ENCODE peak calls at places on chromosome 10, in six cellular contexts. U is CD8-positive, alpha-beta T cell; N is aorta; X is OCI-LY7; E is upper lobe of left lung; M is PC-3. C is an unnamed sample.

GRCh38 chr10:7475046-7475860 is 64.4 kb upstream of the SFMBT2 start:
- DNase-seq in U (no peak), N (no peak), X (no peak), E (no peak), M (no peak), C (no peak)

GRCh38 chr10:72315054-72315453 is 39.7 kb downstream of the DNAJB12 start:
- DNase-seq in U (no peak), N (no peak), X (no peak), E (no peak), M (no peak), C (no peak)

GRCh38 chr10:91758303-91759146 is 39.7 kb upstream of the TNKS2 start:
- DNase-seq in U (no peak), N (no peak), X (peak; percentile 72), E (no peak), M (peak; percentile 75), C (no peak)

GRCh38 chr10:14325325-14325955 is 5.3 kb downstream of the FRMD4A start:
- DNase-seq in U (peak; percentile 24), N (peak; percentile 80), X (peak; percentile 46), E (peak; percentile 44), M (peak; percentile 58), C (peak; percentile 9)

GRCh38 chr10:102643346-102644065 is 773 bp upstream of the TRIM8 start:
- DNase-seq in U (no peak), N (peak; percentile 86), X (peak; percentile 70), E (peak; percentile 60), M (peak; percentile 57), C (peak; percentile 31)

GRCh38 chr10:58741673-58742072 is 229.0 kb downstream of the BICC1 start:
- DNase-seq in U (no peak), N (no peak), X (no peak), E (no peak), M (no peak), C (no peak)

GRCh38 chr10:4391683-4392082 is 434.3 kb upstream of the AKR1E2 start:
- DNase-seq in U (no peak), N (no peak), X (peak; percentile 1), E (no peak), M (peak; percentile 10), C (no peak)

GRCh38 chr10:46050956-46051355 is 4.9 kb upstream of the MSMB start:
- DNase-seq in U (no peak), N (no peak), X (no peak), E (no peak), M (no peak), C (no peak)

GRCh38 chr10:101133489-101134298 is 2.6 kb downstream of the TLX1 start:
- DNase-seq in U (no peak), N (no peak), X (no peak), E (no peak), M (no peak), C (no peak)

GRCh38 chr10:92920866-92921265 is 72.5 kb downstream of the EXOC6 start:
- DNase-seq in U (no peak), N (no peak), X (no peak), E (no peak), M (no peak), C (no peak)

GRCh38 chr10:92923416-92923815 is 75.1 kb downstream of the EXOC6 start:
- DNase-seq in U (no peak), N (no peak), X (no peak), E (no peak), M (no peak), C (no peak)
- H3K27ac ChIP-seq in U (no peak overlapping the region), N (no peak overlapping the region), X (no peak overlapping the region), E (no peak overlapping the region), M (no peak overlapping the region), C (no peak overlapping the region)

DNA sequence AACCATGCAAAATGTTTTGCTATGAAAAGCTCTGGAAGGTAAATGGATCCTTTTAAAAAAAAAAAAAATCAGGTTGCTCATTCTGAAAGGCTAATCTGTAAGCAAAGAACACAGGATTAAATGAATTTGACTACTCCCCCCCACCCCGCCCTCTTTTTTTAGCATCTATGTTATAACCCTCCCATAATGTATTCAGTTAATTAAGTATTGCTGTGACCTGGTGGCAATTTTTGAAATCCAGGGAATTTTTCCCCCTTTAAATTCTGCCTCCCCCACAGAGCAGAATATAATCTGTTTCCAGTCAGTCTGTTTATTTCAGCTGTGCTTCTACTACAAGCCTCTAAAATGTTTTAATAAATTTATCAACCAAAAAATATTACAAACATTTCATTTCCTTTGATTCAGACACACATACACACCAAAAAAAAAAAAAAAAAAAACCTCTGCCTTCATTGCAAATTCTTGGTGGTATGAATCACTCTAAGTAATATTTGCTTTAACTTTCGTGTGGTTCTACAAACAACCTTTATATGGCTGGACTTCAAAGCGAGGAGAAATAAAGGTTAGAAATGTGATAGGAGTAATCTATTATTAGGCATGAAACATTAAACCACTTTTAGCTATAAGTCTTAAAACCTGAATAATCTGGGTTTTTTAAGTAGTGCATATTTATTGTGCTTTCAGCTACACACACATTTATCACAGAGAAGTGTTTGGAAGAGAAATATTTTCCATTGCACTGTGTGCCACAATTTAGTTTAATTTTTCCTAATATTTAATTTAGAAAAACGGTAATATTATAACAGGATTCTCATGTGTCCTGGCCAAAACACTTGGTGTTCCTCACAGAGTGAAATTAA is 64.4 kb upstream of the ARID5B start:
- DNase-seq in U (no peak), N (no peak), X (no peak), E (no peak), M (peak; percentile 100), C (no peak)
- H3K4me3 ChIP-seq in U (no peak overlapping the region), N (no peak overlapping the region), X (no peak overlapping the region), E (no peak overlapping the region), M (peak overlapping the region; percentile 48), C (no peak overlapping the region)

DNA sequence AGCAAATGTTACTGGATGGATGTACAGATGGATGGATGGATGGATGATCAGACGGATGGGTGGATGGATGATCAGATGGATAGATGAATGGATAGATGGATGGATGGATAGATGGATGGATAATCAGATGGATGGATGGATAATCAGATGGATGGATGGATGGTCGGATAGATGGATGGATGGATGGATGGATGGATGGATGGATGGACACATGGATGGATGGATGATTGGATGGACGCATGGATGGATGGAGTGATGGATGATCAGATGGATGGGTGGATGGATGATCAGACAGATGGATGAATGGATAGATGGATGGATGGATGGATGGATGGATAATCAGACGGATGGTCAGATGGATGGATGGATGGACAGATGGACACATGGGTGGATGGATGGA is 90.3 kb upstream of the TCF7L2 start:
- DNase-seq in U (no peak), N (no peak), X (no peak), E (no peak), M (no peak), C (no peak)
- H3K9me3 ChIP-seq in U (no peaks in the 10 kb centered on the region), N (peaks cover 2% of the 10 kb centered on the region), X (no peaks in the 10 kb centered on the region), E (peaks cover 15% of the 10 kb centered on the region), M (no peaks in the 10 kb centered on the region), C (no peaks in the 10 kb centered on the region)

GRCh38 chr10:119509909-119510451 is 32.5 kb downstream of the RGS10 start:
- DNase-seq in U (no peak), N (peak; percentile 84), X (no peak), E (no peak), M (peak; percentile 23), C (no peak)
- H3K27ac ChIP-seq in U (no peak overlapping the region), N (no peak overlapping the region), X (no peak overlapping the region), E (no peak overlapping the region), M (no peak overlapping the region), C (no peak overlapping the region)